ENCODE peak calls at places on chromosome 19, in ten cellular contexts. One of them, this sample, is unnamed.

GRCh38 chr19:43675906-43676305 is 5.9 kb upstream of the PLAUR start:
- DNase-seq in non-pigmented ciliary epithelial cell: no peak
- DNase-seq in DMS53: no peak
- DNase-seq in anterior cingulate cortex: no peak
- DNase-seq in NCI-H510A treated with DMSO at 0.1 percent for 48 hours: no peak
- DNase-seq in HEK293T: no peak
- DNase-seq in breast epithelium: no peak
- DNase-seq in NCI-H1694 treated with DMSO at 0.1 percent for 48 hours: no peak
- DNase-seq in tibial artery: no peak
- DNase-seq in T1000: no peak
- DNase-seq in this sample: no peak

GRCh38 chr19:1169921-1170885 is 3.9 kb downstream of the SBNO2 start:
- DNase-seq in NCI-H510A treated with DMSO at 0.1 percent for 48 hours: no peak
- DNase-seq in T1000: peak; percentile 93
- DNase-seq in DMS53: no peak
- DNase-seq in non-pigmented ciliary epithelial cell: no peak
- DNase-seq in NCI-H1694 treated with DMSO at 0.1 percent for 48 hours: no peak
- DNase-seq in HEK293T: no peak
- DNase-seq in tibial artery: no peak
- DNase-seq in anterior cingulate cortex: peak; percentile 29
- DNase-seq in breast epithelium: no peak
- DNase-seq in this sample: no peak

GRCh38 chr19:35236638-35237400 is 8.3 kb upstream of the FAM187B start:
- DNase-seq in breast epithelium: no peak
- DNase-seq in DMS53: peak; percentile 36
- DNase-seq in non-pigmented ciliary epithelial cell: no peak
- DNase-seq in tibial artery: no peak
- DNase-seq in anterior cingulate cortex: no peak
- DNase-seq in NCI-H1694 treated with DMSO at 0.1 percent for 48 hours: no peak
- DNase-seq in T1000: no peak
- DNase-seq in HEK293T: no peak
- DNase-seq in NCI-H510A treated with DMSO at 0.1 percent for 48 hours: no peak
- DNase-seq in this sample: no peak

GRCh38 chr19:10464456-10464855 is 38.7 kb downstream of the KEAP1 start:
- DNase-seq in NCI-H1694 treated with DMSO at 0.1 percent for 48 hours: no peak
- DNase-seq in breast epithelium: no peak
- DNase-seq in tibial artery: no peak
- DNase-seq in HEK293T: no peak
- DNase-seq in T1000: no peak
- DNase-seq in anterior cingulate cortex: no peak
- DNase-seq in NCI-H510A treated with DMSO at 0.1 percent for 48 hours: no peak
- DNase-seq in DMS53: no peak
- DNase-seq in non-pigmented ciliary epithelial cell: no peak
- DNase-seq in this sample: no peak

GRCh38 chr19:58555920-58556632 is 1.2 kb upstream of the CHMP2A start:
- DNase-seq in T1000: no peak
- DNase-seq in DMS53: no peak
- DNase-seq in anterior cingulate cortex: no peak
- DNase-seq in HEK293T: no peak
- DNase-seq in NCI-H510A treated with DMSO at 0.1 percent for 48 hours: no peak
- DNase-seq in NCI-H1694 treated with DMSO at 0.1 percent for 48 hours: no peak
- DNase-seq in non-pigmented ciliary epithelial cell: no peak
- DNase-seq in tibial artery: peak; percentile 63
- DNase-seq in breast epithelium: no peak
- DNase-seq in this sample: peak; percentile 50

GRCh38 chr19:18014197-18014596 is 6.2 kb downstream of the ARRDC2 start:
- DNase-seq in DMS53: no peak
- DNase-seq in HEK293T: no peak
- DNase-seq in anterior cingulate cortex: no peak
- DNase-seq in NCI-H1694 treated with DMSO at 0.1 percent for 48 hours: no peak
- DNase-seq in T1000: no peak
- DNase-seq in breast epithelium: no peak
- DNase-seq in tibial artery: no peak
- DNase-seq in NCI-H510A treated with DMSO at 0.1 percent for 48 hours: no peak
- DNase-seq in non-pigmented ciliary epithelial cell: no peak
- DNase-seq in this sample: no peak

GRCh38 chr19:33988601-33989000 is 183.7 kb upstream of the LSM14A start:
- DNase-seq in tibial artery: no peak
- DNase-seq in HEK293T: no peak
- DNase-seq in T1000: no peak
- DNase-seq in NCI-H510A treated with DMSO at 0.1 percent for 48 hours: no peak
- DNase-seq in non-pigmented ciliary epithelial cell: no peak
- DNase-seq in NCI-H1694 treated with DMSO at 0.1 percent for 48 hours: no peak
- DNase-seq in DMS53: no peak
- DNase-seq in breast epithelium: no peak
- DNase-seq in anterior cingulate cortex: no peak
- DNase-seq in this sample: no peak

GRCh38 chr19:55212447-55212846 is 3.1 kb upstream of the PTPRH start:
- DNase-seq in non-pigmented ciliary epithelial cell: no peak
- DNase-seq in HEK293T: no peak
- DNase-seq in T1000: no peak
- DNase-seq in anterior cingulate cortex: no peak
- DNase-seq in DMS53: peak; percentile 59
- DNase-seq in breast epithelium: no peak
- DNase-seq in NCI-H1694 treated with DMSO at 0.1 percent for 48 hours: peak; percentile 74
- DNase-seq in tibial artery: no peak
- DNase-seq in NCI-H510A treated with DMSO at 0.1 percent for 48 hours: no peak
- DNase-seq in this sample: no peak

GRCh38 chr19:30315159-30315558 is 57.0 kb upstream of the ZNF536 start:
- DNase-seq in HEK293T: no peak
- DNase-seq in tibial artery: no peak
- DNase-seq in DMS53: no peak
- DNase-seq in NCI-H1694 treated with DMSO at 0.1 percent for 48 hours: no peak
- DNase-seq in anterior cingulate cortex: no peak
- DNase-seq in breast epithelium: no peak
- DNase-seq in NCI-H510A treated with DMSO at 0.1 percent for 48 hours: no peak
- DNase-seq in T1000: no peak
- DNase-seq in non-pigmented ciliary epithelial cell: no peak
- DNase-seq in this sample: no peak

GRCh38 chr19:12840091-12841079 is 2.1 kb downstream of the MAST1 start:
- DNase-seq in NCI-H1694 treated with DMSO at 0.1 percent for 48 hours: no peak
- DNase-seq in breast epithelium: no peak
- DNase-seq in DMS53: peak; percentile 53
- DNase-seq in NCI-H510A treated with DMSO at 0.1 percent for 48 hours: no peak
- DNase-seq in HEK293T: peak; percentile 95
- DNase-seq in tibial artery: no peak
- DNase-seq in non-pigmented ciliary epithelial cell: peak; percentile 19
- DNase-seq in T1000: peak; percentile 66
- DNase-seq in anterior cingulate cortex: peak; percentile 64
- DNase-seq in this sample: peak; percentile 32

GRCh38 chr19:35153701-35154534 is 617 bp upstream of the FXYD5 start:
- DNase-seq in NCI-H1694 treated with DMSO at 0.1 percent for 48 hours: peak; percentile 34
- DNase-seq in HEK293T: peak; percentile 50
- DNase-seq in breast epithelium: no peak
- DNase-seq in NCI-H510A treated with DMSO at 0.1 percent for 48 hours: no peak
- DNase-seq in tibial artery: no peak
- DNase-seq in DMS53: peak; percentile 88
- DNase-seq in non-pigmented ciliary epithelial cell: no peak
- DNase-seq in T1000: no peak
- DNase-seq in anterior cingulate cortex: no peak
- DNase-seq in this sample: peak; percentile 65

GRCh38 chr19:3423183-3423829 is 56.9 kb downstream of the NFIC start:
- DNase-seq in T1000: no peak
- DNase-seq in NCI-H510A treated with DMSO at 0.1 percent for 48 hours: no peak
- DNase-seq in non-pigmented ciliary epithelial cell: no peak
- DNase-seq in HEK293T: no peak
- DNase-seq in DMS53: no peak
- DNase-seq in tibial artery: no peak
- DNase-seq in anterior cingulate cortex: peak; percentile 26
- DNase-seq in NCI-H1694 treated with DMSO at 0.1 percent for 48 hours: no peak
- DNase-seq in breast epithelium: no peak
- DNase-seq in this sample: no peak

GRCh38 chr19:29655648-29656335 is 9.5 kb upstream of the PLEKHF1 start:
- DNase-seq in T1000: no peak
- DNase-seq in anterior cingulate cortex: no peak
- DNase-seq in HEK293T: no peak
- DNase-seq in NCI-H1694 treated with DMSO at 0.1 percent for 48 hours: no peak
- DNase-seq in breast epithelium: peak; percentile 47
- DNase-seq in DMS53: no peak
- DNase-seq in NCI-H510A treated with DMSO at 0.1 percent for 48 hours: no peak
- DNase-seq in tibial artery: peak; percentile 50
- DNase-seq in non-pigmented ciliary epithelial cell: no peak
- DNase-seq in this sample: no peak

GRCh38 chr19:5149930-5150329 is 181.0 kb downstream of the KDM4B start:
- DNase-seq in DMS53: no peak
- DNase-seq in anterior cingulate cortex: no peak
- DNase-seq in NCI-H510A treated with DMSO at 0.1 percent for 48 hours: no peak
- DNase-seq in breast epithelium: no peak
- DNase-seq in non-pigmented ciliary epithelial cell: no peak
- DNase-seq in tibial artery: no peak
- DNase-seq in NCI-H1694 treated with DMSO at 0.1 percent for 48 hours: no peak
- DNase-seq in T1000: no peak
- DNase-seq in HEK293T: no peak
- DNase-seq in this sample: no peak

GRCh38 chr19:49936549-49936948 is 7.2 kb upstream of the NUP62 start:
- DNase-seq in non-pigmented ciliary epithelial cell: no peak
- DNase-seq in anterior cingulate cortex: no peak
- DNase-seq in DMS53: no peak
- DNase-seq in breast epithelium: no peak
- DNase-seq in tibial artery: no peak
- DNase-seq in NCI-H510A treated with DMSO at 0.1 percent for 48 hours: no peak
- DNase-seq in T1000: no peak
- DNase-seq in NCI-H1694 treated with DMSO at 0.1 percent for 48 hours: no peak
- DNase-seq in HEK293T: no peak
- DNase-seq in this sample: no peak

GRCh38 chr19:16368385-16369305 is 44.0 kb downstream of the KLF2 start:
- DNase-seq in HEK293T: no peak
- DNase-seq in tibial artery: no peak
- DNase-seq in NCI-H1694 treated with DMSO at 0.1 percent for 48 hours: no peak
- DNase-seq in breast epithelium: no peak
- DNase-seq in NCI-H510A treated with DMSO at 0.1 percent for 48 hours: no peak
- DNase-seq in DMS53: no peak
- DNase-seq in non-pigmented ciliary epithelial cell: no peak
- DNase-seq in T1000: no peak
- DNase-seq in anterior cingulate cortex: no peak
- DNase-seq in this sample: no peak

GRCh38 chr19:7873304-7874079 is 698 bp downstream of the PRR36 start:
- DNase-seq in tibial artery: no peak
- DNase-seq in anterior cingulate cortex: no peak
- DNase-seq in breast epithelium: no peak
- DNase-seq in HEK293T: no peak
- DNase-seq in T1000: no peak
- DNase-seq in NCI-H1694 treated with DMSO at 0.1 percent for 48 hours: no peak
- DNase-seq in non-pigmented ciliary epithelial cell: no peak
- DNase-seq in DMS53: peak; percentile 58
- DNase-seq in NCI-H510A treated with DMSO at 0.1 percent for 48 hours: no peak
- DNase-seq in this sample: no peak

GRCh38 chr19:10748195-10748923 is 30.5 kb downstream of the DNM2 start:
- DNase-seq in DMS53: no peak
- DNase-seq in breast epithelium: no peak
- DNase-seq in NCI-H510A treated with DMSO at 0.1 percent for 48 hours: no peak
- DNase-seq in non-pigmented ciliary epithelial cell: no peak
- DNase-seq in anterior cingulate cortex: no peak
- DNase-seq in tibial artery: no peak
- DNase-seq in NCI-H1694 treated with DMSO at 0.1 percent for 48 hours: no peak
- DNase-seq in HEK293T: no peak
- DNase-seq in T1000: no peak
- DNase-seq in this sample: no peak

GRCh38 chr19:33132425-33132824 is 511 bp downstream of the WDR88 start:
- DNase-seq in NCI-H510A treated with DMSO at 0.1 percent for 48 hours: no peak
- DNase-seq in NCI-H1694 treated with DMSO at 0.1 percent for 48 hours: no peak
- DNase-seq in non-pigmented ciliary epithelial cell: no peak
- DNase-seq in DMS53: peak; percentile 21
- DNase-seq in tibial artery: no peak
- DNase-seq in T1000: no peak
- DNase-seq in HEK293T: peak; percentile 32
- DNase-seq in anterior cingulate cortex: no peak
- DNase-seq in breast epithelium: no peak
- DNase-seq in this sample: no peak

GRCh38 chr19:54791476-54791875 is 11.9 kb upstream of the KIR2DL4 start:
- DNase-seq in anterior cingulate cortex: no peak
- DNase-seq in HEK293T: no peak
- DNase-seq in non-pigmented ciliary epithelial cell: no peak
- DNase-seq in T1000: no peak
- DNase-seq in NCI-H510A treated with DMSO at 0.1 percent for 48 hours: no peak
- DNase-seq in NCI-H1694 treated with DMSO at 0.1 percent for 48 hours: no peak
- DNase-seq in tibial artery: no peak
- DNase-seq in DMS53: no peak
- DNase-seq in breast epithelium: no peak
- DNase-seq in this sample: no peak

This sample was measured in stimulated activated effector memory CD8-positive, alpha-beta T cell treated with anti-CD3 and anti-CD28 coated beads, Interleukin-12 subunit alpha, Interleukin-12 subunit beta, amount 100 ng/mL, for 72 hours.